ENCODE peak calls at places on chromosomes 12 and 14, in five cellular contexts. One of them, this sample, is unnamed.

GRCh38 chr12:123576611-123577010 is 7.7 kb upstream of the TMED2 start:
- DNase-seq in HTR-8/SVneo: no peak
- DNase-seq in GM20000: no peak
- DNase-seq in kidney tubule cell: no peak
- DNase-seq in WTC11: no peak
- DNase-seq in this sample: no peak

GRCh38 chr14:68135566-68135965 is 316.0 kb downstream of the RAD51B start:
- DNase-seq in GM20000: no peak
- DNase-seq in HTR-8/SVneo: no peak
- DNase-seq in kidney tubule cell: peak
- DNase-seq in WTC11: no peak
- DNase-seq in this sample: no peak

GRCh38 chr12:94674835-94675234 is 24.5 kb upstream of the TMCC3 start:
- DNase-seq in WTC11: no peak
- DNase-seq in HTR-8/SVneo: no peak
- DNase-seq in GM20000: no peak
- DNase-seq in kidney tubule cell: no peak
- DNase-seq in this sample: no peak

GRCh38 chr12:88185988-88186387 is 43.9 kb downstream of the TMTC3 start:
- DNase-seq in GM20000: no peak
- DNase-seq in HTR-8/SVneo: peak
- DNase-seq in WTC11: no peak
- DNase-seq in kidney tubule cell: peak
- DNase-seq in this sample: peak

GRCh38 chr14:89990623-89991275 is 35.0 kb downstream of the TDP1 start:
- DNase-seq in WTC11: no peak
- DNase-seq in GM20000: no peak
- DNase-seq in kidney tubule cell: no peak
- DNase-seq in HTR-8/SVneo: no peak
- DNase-seq in this sample: no peak

GRCh38 chr12:52614381-52615207 is 3.8 kb downstream of the KRT73 start:
- DNase-seq in GM20000: no peak
- DNase-seq in HTR-8/SVneo: no peak
- DNase-seq in WTC11: no peak
- DNase-seq in kidney tubule cell: no peak
- DNase-seq in this sample: no peak

GRCh38 chr12:124917841-124918621 is 3.6 kb upstream of the UBC start:
- DNase-seq in kidney tubule cell: peak
- DNase-seq in GM20000: no peak
- DNase-seq in HTR-8/SVneo: no peak
- DNase-seq in WTC11: no peak
- DNase-seq in this sample: no peak

GRCh38 chr12:122947352-122947792 is 18.9 kb downstream of the ABCB9 start:
- DNase-seq in GM20000: no peak
- DNase-seq in kidney tubule cell: peak
- DNase-seq in HTR-8/SVneo: no peak
- DNase-seq in WTC11: no peak
- DNase-seq in this sample: no peak

GRCh38 chr14:99517046-99517642 is 35.9 kb downstream of the CCNK start:
- DNase-seq in WTC11: peak
- DNase-seq in GM20000: no peak
- DNase-seq in HTR-8/SVneo: no peak
- DNase-seq in kidney tubule cell: no peak
- DNase-seq in this sample: no peak

GRCh38 chr12:49671051-49671765 is 36.0 kb downstream of the FMNL3 start:
- DNase-seq in HTR-8/SVneo: no peak
- DNase-seq in WTC11: no peak
- DNase-seq in GM20000: no peak
- DNase-seq in kidney tubule cell: peak
- DNase-seq in this sample: no peak

GRCh38 chr12:127306604-127307215 is 960.3 kb upstream of the TMEM132C start:
- DNase-seq in kidney tubule cell: peak
- DNase-seq in HTR-8/SVneo: no peak
- DNase-seq in GM20000: no peak
- DNase-seq in WTC11: no peak
- DNase-seq in this sample: no peak

GRCh38 chr12:116337312-116337711 is 59.8 kb upstream of the MED13L start:
- DNase-seq in HTR-8/SVneo: no peak
- DNase-seq in WTC11: no peak
- DNase-seq in kidney tubule cell: no peak
- DNase-seq in GM20000: no peak
- DNase-seq in this sample: no peak

GRCh38 chr12:62679569-62679968 is 212.9 kb downstream of the MON2 start:
- DNase-seq in GM20000: no peak
- DNase-seq in WTC11: no peak
- DNase-seq in kidney tubule cell: no peak
- DNase-seq in HTR-8/SVneo: no peak
- DNase-seq in this sample: no peak

GRCh38 chr14:91245029-91245428 is 525 bp upstream of the GPR68 start:
- DNase-seq in WTC11: no peak
- DNase-seq in kidney tubule cell: no peak
- DNase-seq in HTR-8/SVneo: no peak
- DNase-seq in GM20000: no peak
- DNase-seq in this sample: no peak

GRCh38 chr12:25997401-25997973 is 39.0 kb downstream of the RASSF8 start:
- DNase-seq in kidney tubule cell: peak
- DNase-seq in HTR-8/SVneo: peak
- DNase-seq in GM20000: no peak
- DNase-seq in WTC11: no peak
- DNase-seq in this sample: peak

GRCh38 chr14:34234258-34234657 is 227.8 kb downstream of the SPTSSA start:
- DNase-seq in HTR-8/SVneo: no peak
- DNase-seq in WTC11: no peak
- DNase-seq in kidney tubule cell: no peak
- DNase-seq in GM20000: no peak
- DNase-seq in this sample: no peak

GRCh38 chr12:57905812-57906475 is 35.4 kb upstream of the ATP23 start:
- DNase-seq in WTC11: no peak
- DNase-seq in GM20000: no peak
- DNase-seq in HTR-8/SVneo: no peak
- DNase-seq in kidney tubule cell: no peak
- DNase-seq in this sample: no peak

GRCh38 chr14:51978566-51979398 is 10.6 kb upstream of the RTRAF start:
- DNase-seq in kidney tubule cell: peak
- DNase-seq in GM20000: peak
- DNase-seq in WTC11: peak
- DNase-seq in HTR-8/SVneo: peak
- DNase-seq in this sample: peak

GRCh38 chr12:12091977-12092663 is 21.4 kb downstream of the BCL2L14 start:
- DNase-seq in WTC11: no peak
- DNase-seq in HTR-8/SVneo: no peak
- DNase-seq in GM20000: no peak
- DNase-seq in kidney tubule cell: no peak
- DNase-seq in this sample: no peak

GRCh38 chr12:85979641-85980040 is 105.5 kb downstream of the NTS start:
- DNase-seq in kidney tubule cell: peak
- DNase-seq in GM20000: no peak
- DNase-seq in WTC11: no peak
- DNase-seq in HTR-8/SVneo: no peak
- DNase-seq in this sample: peak

GRCh38 chr14:21069388-21070082 is 569 bp upstream of the ARHGEF40 start:
- DNase-seq in WTC11: peak
- DNase-seq in HTR-8/SVneo: no peak
- DNase-seq in kidney tubule cell: peak
- DNase-seq in GM20000: peak
- DNase-seq in this sample: no peak

GRCh38 chr12:91274886-91275285 is 92.3 kb upstream of the DCN start:
- DNase-seq in HTR-8/SVneo: no peak
- DNase-seq in GM20000: no peak
- DNase-seq in kidney tubule cell: no peak
- DNase-seq in WTC11: no peak
- DNase-seq in this sample: no peak

GRCh38 chr14:59190372-59190771 is 1.9 kb downstream of the DAAM1 start:
- DNase-seq in HTR-8/SVneo: peak
- DNase-seq in GM20000: peak
- DNase-seq in kidney tubule cell: peak
- DNase-seq in WTC11: peak
- DNase-seq in this sample: no peak

GRCh38 chr12:105783983-105784947 is 354.5 kb downstream of the NUAK1 start:
- DNase-seq in HTR-8/SVneo: no peak
- DNase-seq in WTC11: no peak
- DNase-seq in GM20000: peak
- DNase-seq in kidney tubule cell: no peak
- DNase-seq in this sample: no peak

GRCh38 chr12:30909088-30909688 is 17.4 kb upstream of the TSPAN11 start:
- DNase-seq in kidney tubule cell: no peak
- DNase-seq in HTR-8/SVneo: no peak
- DNase-seq in WTC11: no peak
- DNase-seq in GM20000: no peak
- DNase-seq in this sample: no peak

GRCh38 chr12:131097247-131098177 is 143.8 kb downstream of the ADGRD1 start:
- DNase-seq in HTR-8/SVneo: no peak
- DNase-seq in WTC11: peak
- DNase-seq in kidney tubule cell: no peak
- DNase-seq in GM20000: no peak
- DNase-seq in this sample: no peak

GRCh38 chr12:57604454-57605307 is at the start of gene DTX3:
- DNase-seq in HTR-8/SVneo: peak
- DNase-seq in kidney tubule cell: peak
- DNase-seq in WTC11: peak
- DNase-seq in GM20000: peak
- DNase-seq in this sample: no peak

GRCh38 chr12:49094104-49094948 is at the start of gene DHH:
- DNase-seq in HTR-8/SVneo: no peak
- DNase-seq in kidney tubule cell: no peak
- DNase-seq in WTC11: peak
- DNase-seq in GM20000: peak
- DNase-seq in this sample: no peak